ENCODE peak calls at places on chromosomes 11 and 22, in seven cellular contexts. E, H, X, Q, D, N and U are unnamed samples.

GRCh38 chr11:45457649-45458048 is 171.5 kb upstream of the SYT13 start:
- DNase-seq in N (no peak), X (peak), E (peak), Q (no peak), H (peak), D (peak), U (peak)

GRCh38 chr11:86593833-86594232 is 78.6 kb downstream of the ME3 start:
- DNase-seq in D (no peak), H (no peak), X (no peak), N (no peak), E (no peak), Q (no peak), U (no peak)

GRCh38 chr11:130477646-130478203 is 29.3 kb downstream of the ADAMTS15 start:
- DNase-seq in D (peak), X (peak), E (no peak), Q (no peak), H (no peak), N (no peak), U (peak)

GRCh38 chr11:78453140-78453935 is 35.7 kb upstream of the GAB2 start:
- DNase-seq in H (no peak), N (no peak), X (no peak), Q (no peak), E (no peak), D (no peak), U (peak)

GRCh38 chr22:29451863-29452262 is 13.5 kb downstream of the RFPL1 start:
- DNase-seq in H (no peak), Q (no peak), N (no peak), X (no peak), D (no peak), E (no peak), U (no peak)

GRCh38 chr11:1949302-1949701 is 2.2 kb downstream of the MRPL23 start:
- DNase-seq in E (no peak), X (no peak), D (no peak), N (no peak), Q (no peak), H (no peak), U (no peak)

GRCh38 chr11:32427616-32427934 is 7.8 kb downstream of the WT1 start:
- DNase-seq in Q (no peak), E (no peak), H (no peak), N (no peak), D (no peak), X (no peak), U (no peak)

GRCh38 chr11:6703247-6704063 is 20.3 kb upstream of the MRPL17 start:
- DNase-seq in E (peak), H (peak), Q (peak), D (peak), X (peak), N (no peak), U (peak)

GRCh38 chr22:37533995-37534394 is 14.8 kb upstream of the CARD10 start:
- DNase-seq in Q (no peak), D (peak), H (no peak), X (peak), N (no peak), E (peak), U (peak)

GRCh38 chr22:24601217-24602104 is 1.5 kb upstream of the GGT1 start:
- DNase-seq in E (no peak), D (no peak), H (no peak), X (no peak), Q (no peak), N (no peak), U (no peak)

GRCh38 chr22:36405671-36406070 is 17.9 kb upstream of the MYH9 start:
- DNase-seq in Q (no peak), D (peak), E (no peak), X (peak), H (no peak), N (no peak), U (peak)

GRCh38 chr11:72824811-72825505 is 10.7 kb downstream of the ATG16L2 start:
- DNase-seq in Q (no peak), E (no peak), X (no peak), D (no peak), H (no peak), N (no peak), U (no peak)

GRCh38 chr11:31118566-31118965 is 251.0 kb downstream of the DCDC1 start:
- DNase-seq in E (no peak), D (no peak), Q (no peak), X (no peak), N (no peak), H (no peak), U (no peak)

GRCh38 chr11:81707881-81708280 is 1025.8 kb downstream of the FAM181B start:
- DNase-seq in H (no peak), X (no peak), N (no peak), Q (no peak), E (no peak), D (no peak), U (no peak)

GRCh38 chr11:73372371-73372993 is 3.7 kb upstream of the RELT start:
- DNase-seq in X (peak), N (no peak), H (no peak), Q (no peak), E (peak), D (peak), U (no peak)

GRCh38 chr11:99739464-99740089 is 718.8 kb downstream of the CNTN5 start:
- DNase-seq in D (peak), H (no peak), E (peak), X (peak), N (no peak), Q (no peak), U (peak)

GRCh38 chr22:41425704-41426365 is 20.8 kb downstream of the TOB2 start:
- DNase-seq in H (no peak), Q (no peak), E (no peak), D (no peak), N (no peak), X (no peak), U (no peak)

GRCh38 chr22:48253573-48253972 is 1491.1 kb downstream of the TBC1D22A start:
- DNase-seq in D (no peak), N (no peak), E (no peak), H (no peak), Q (no peak), X (no peak), U (no peak)

GRCh38 chr22:47221840-47222615 is 459.6 kb downstream of the TBC1D22A start:
- DNase-seq in Q (no peak), D (no peak), N (no peak), H (no peak), X (no peak), E (no peak), U (no peak)

GRCh38 chr11:27611390-27611789 is 88.9 kb downstream of the BDNF start:
- DNase-seq in E (no peak), H (no peak), D (no peak), N (no peak), Q (no peak), X (no peak), U (no peak)

GRCh38 chr11:57340228-57340627 is 2.1 kb downstream of the P2RX3 start:
- DNase-seq in X (peak), H (no peak), E (no peak), Q (no peak), D (peak), N (no peak), U (no peak)

GRCh38 chr22:49021097-49021925 is 806.4 kb downstream of the BRD1 start:
- DNase-seq in N (no peak), H (no peak), D (no peak), Q (no peak), E (no peak), X (no peak), U (no peak)

GRCh38 chr11:86360775-86361395 is 13.8 kb upstream of the CCDC81 start:
- DNase-seq in Q (no peak), H (peak), X (peak), D (peak), E (peak), N (no peak), U (peak)

GRCh38 chr11:64996710-64997380 is at the start of gene BATF2:
- DNase-seq in E (peak), Q (no peak), X (peak), H (no peak), D (peak), N (no peak), U (peak)

GRCh38 chr11:114344494-114344893 is 48.3 kb downstream of the NNMT start:
- DNase-seq in X (no peak), E (no peak), D (no peak), H (no peak), Q (no peak), N (no peak), U (no peak)

GRCh38 chr11:124276081-124276480 is 19.9 kb downstream of the OR8G5 start:
- DNase-seq in X (peak), D (peak), H (peak), N (no peak), E (no peak), Q (no peak), U (peak)

GRCh38 chr11:44312876-44313275 is 2.9 kb upstream of the ALX4 start:
- DNase-seq in X (no peak), H (no peak), N (no peak), Q (no peak), D (no peak), E (no peak), U (no peak)

GRCh38 chr22:50267591-50268390 is 2.4 kb downstream of the MAPK11 start:
- DNase-seq in H (no peak), Q (peak), X (peak), D (peak), E (no peak), N (peak), U (peak)

GRCh38 chr11:68398870-68399865 is 61.4 kb upstream of the PPP6R3 start:
- DNase-seq in D (peak), X (no peak), N (no peak), H (no peak), E (no peak), Q (no peak), U (peak)

GRCh38 chr11:69075421-69076128 is 26.8 kb downstream of the TPCN2 start:
- DNase-seq in Q (no peak), D (peak), N (no peak), X (peak), E (peak), H (peak), U (peak)

GRCh38 chr11:119168471-119169271 is at the start of gene NLRX1:
- DNase-seq in N (peak), X (peak), D (peak), Q (peak), H (peak), E (peak), U (peak)

GRCh38 chr11:74162688-74163467 is 7.9 kb downstream of the C2CD3 start:
- DNase-seq in N (no peak), D (no peak), E (no peak), Q (no peak), X (no peak), H (no peak), U (no peak)

GRCh38 chr11:297666-298405 is 1.5 kb downstream of the IFITM5 start:
- DNase-seq in H (no peak), X (no peak), E (no peak), Q (no peak), D (no peak), N (no peak), U (no peak)